ENCODE peak calls at places on chromosomes 1 and 21, in nine cellular contexts. One of them, this sample, is unnamed.

GRCh38 chr1:151693057-151693651 is 23.4 kb downstream of the CELF3 start:
- DNase-seq in GM04503: no peak
- DNase-seq in NCI-H2171: peak
- DNase-seq in nephron progenitor cell: no peak
- DNase-seq in GM18507: no peak
- DNase-seq in esophagus squamous epithelium: no peak
- DNase-seq in uterus: no peak
- DNase-seq in activated gamma-delta T cell treated with anti-CD3 and anti-CD28 coated beads, Interleukin-2, amount 50 U/mL, for 16 hours: no peak
- DNase-seq in stimulated activated effector memory CD8-positive, alpha-beta T cell treated with anti-CD3 and anti-CD28 coated beads, Interleukin-12 subunit alpha, Interleukin-12 subunit beta, amount 100 ng/mL, for 72 hours: no peak
- DNase-seq in this sample: no peak

GRCh38 chr1:59481915-59482505 is 185.1 kb downstream of the FGGY start:
- DNase-seq in stimulated activated effector memory CD8-positive, alpha-beta T cell treated with anti-CD3 and anti-CD28 coated beads, Interleukin-12 subunit alpha, Interleukin-12 subunit beta, amount 100 ng/mL, for 72 hours: no peak
- DNase-seq in nephron progenitor cell: no peak
- DNase-seq in activated gamma-delta T cell treated with anti-CD3 and anti-CD28 coated beads, Interleukin-2, amount 50 U/mL, for 16 hours: no peak
- DNase-seq in GM04503: peak
- DNase-seq in NCI-H2171: peak
- DNase-seq in uterus: no peak
- DNase-seq in GM18507: no peak
- DNase-seq in esophagus squamous epithelium: no peak
- DNase-seq in this sample: no peak

GRCh38 chr21:33339135-33339534 is 14.4 kb downstream of the IFNAR1 start:
- DNase-seq in uterus: no peak
- DNase-seq in esophagus squamous epithelium: no peak
- DNase-seq in nephron progenitor cell: no peak
- DNase-seq in activated gamma-delta T cell treated with anti-CD3 and anti-CD28 coated beads, Interleukin-2, amount 50 U/mL, for 16 hours: no peak
- DNase-seq in GM18507: no peak
- DNase-seq in GM04503: no peak
- DNase-seq in stimulated activated effector memory CD8-positive, alpha-beta T cell treated with anti-CD3 and anti-CD28 coated beads, Interleukin-12 subunit alpha, Interleukin-12 subunit beta, amount 100 ng/mL, for 72 hours: no peak
- DNase-seq in NCI-H2171: no peak
- DNase-seq in this sample: no peak

GRCh38 chr1:111332190-111332589 is 41.5 kb downstream of the CHIA start:
- DNase-seq in stimulated activated effector memory CD8-positive, alpha-beta T cell treated with anti-CD3 and anti-CD28 coated beads, Interleukin-12 subunit alpha, Interleukin-12 subunit beta, amount 100 ng/mL, for 72 hours: no peak
- DNase-seq in activated gamma-delta T cell treated with anti-CD3 and anti-CD28 coated beads, Interleukin-2, amount 50 U/mL, for 16 hours: no peak
- DNase-seq in uterus: no peak
- DNase-seq in NCI-H2171: no peak
- DNase-seq in GM18507: no peak
- DNase-seq in nephron progenitor cell: no peak
- DNase-seq in GM04503: no peak
- DNase-seq in esophagus squamous epithelium: no peak
- DNase-seq in this sample: no peak

GRCh38 chr1:209875510-209875909 is 47.7 kb downstream of the UTP25 start:
- DNase-seq in GM04503: no peak
- DNase-seq in NCI-H2171: peak
- DNase-seq in activated gamma-delta T cell treated with anti-CD3 and anti-CD28 coated beads, Interleukin-2, amount 50 U/mL, for 16 hours: no peak
- DNase-seq in esophagus squamous epithelium: no peak
- DNase-seq in stimulated activated effector memory CD8-positive, alpha-beta T cell treated with anti-CD3 and anti-CD28 coated beads, Interleukin-12 subunit alpha, Interleukin-12 subunit beta, amount 100 ng/mL, for 72 hours: no peak
- DNase-seq in nephron progenitor cell: peak
- DNase-seq in uterus: no peak
- DNase-seq in GM18507: no peak
- DNase-seq in this sample: no peak

GRCh38 chr21:22900511-22900910 is 1902.3 kb downstream of the NCAM2 start:
- DNase-seq in GM04503: no peak
- DNase-seq in uterus: no peak
- DNase-seq in NCI-H2171: no peak
- DNase-seq in nephron progenitor cell: no peak
- DNase-seq in activated gamma-delta T cell treated with anti-CD3 and anti-CD28 coated beads, Interleukin-2, amount 50 U/mL, for 16 hours: no peak
- DNase-seq in GM18507: no peak
- DNase-seq in esophagus squamous epithelium: no peak
- DNase-seq in stimulated activated effector memory CD8-positive, alpha-beta T cell treated with anti-CD3 and anti-CD28 coated beads, Interleukin-12 subunit alpha, Interleukin-12 subunit beta, amount 100 ng/mL, for 72 hours: no peak
- DNase-seq in this sample: no peak

GRCh38 chr1:9792156-9793042 is 31.4 kb downstream of the CLSTN1 start:
- DNase-seq in activated gamma-delta T cell treated with anti-CD3 and anti-CD28 coated beads, Interleukin-2, amount 50 U/mL, for 16 hours: no peak
- DNase-seq in stimulated activated effector memory CD8-positive, alpha-beta T cell treated with anti-CD3 and anti-CD28 coated beads, Interleukin-12 subunit alpha, Interleukin-12 subunit beta, amount 100 ng/mL, for 72 hours: no peak
- DNase-seq in GM18507: no peak
- DNase-seq in esophagus squamous epithelium: no peak
- DNase-seq in nephron progenitor cell: peak
- DNase-seq in GM04503: no peak
- DNase-seq in uterus: no peak
- DNase-seq in NCI-H2171: peak
- DNase-seq in this sample: no peak

GRCh38 chr21:43778469-43779335 is 2.6 kb upstream of the CSTB start:
- DNase-seq in NCI-H2171: no peak
- DNase-seq in activated gamma-delta T cell treated with anti-CD3 and anti-CD28 coated beads, Interleukin-2, amount 50 U/mL, for 16 hours: no peak
- DNase-seq in GM18507: no peak
- DNase-seq in nephron progenitor cell: no peak
- DNase-seq in esophagus squamous epithelium: no peak
- DNase-seq in stimulated activated effector memory CD8-positive, alpha-beta T cell treated with anti-CD3 and anti-CD28 coated beads, Interleukin-12 subunit alpha, Interleukin-12 subunit beta, amount 100 ng/mL, for 72 hours: no peak
- DNase-seq in GM04503: no peak
- DNase-seq in uterus: no peak
- DNase-seq in this sample: no peak

GRCh38 chr1:21468597-21468996 is 28.7 kb downstream of the NBPF3 start:
- DNase-seq in GM04503: no peak
- DNase-seq in activated gamma-delta T cell treated with anti-CD3 and anti-CD28 coated beads, Interleukin-2, amount 50 U/mL, for 16 hours: no peak
- DNase-seq in GM18507: no peak
- DNase-seq in esophagus squamous epithelium: no peak
- DNase-seq in stimulated activated effector memory CD8-positive, alpha-beta T cell treated with anti-CD3 and anti-CD28 coated beads, Interleukin-12 subunit alpha, Interleukin-12 subunit beta, amount 100 ng/mL, for 72 hours: no peak
- DNase-seq in uterus: no peak
- DNase-seq in NCI-H2171: no peak
- DNase-seq in nephron progenitor cell: peak
- DNase-seq in this sample: no peak

GRCh38 chr1:232951605-232952004 is 1.2 kb downstream of the NTPCR start:
- DNase-seq in GM04503: no peak
- DNase-seq in nephron progenitor cell: no peak
- DNase-seq in stimulated activated effector memory CD8-positive, alpha-beta T cell treated with anti-CD3 and anti-CD28 coated beads, Interleukin-12 subunit alpha, Interleukin-12 subunit beta, amount 100 ng/mL, for 72 hours: no peak
- DNase-seq in uterus: no peak
- DNase-seq in esophagus squamous epithelium: no peak
- DNase-seq in GM18507: no peak
- DNase-seq in NCI-H2171: no peak
- DNase-seq in activated gamma-delta T cell treated with anti-CD3 and anti-CD28 coated beads, Interleukin-2, amount 50 U/mL, for 16 hours: no peak
- DNase-seq in this sample: no peak

GRCh38 chr1:4268262-4268889 is 368.3 kb upstream of the C1orf174 start:
- DNase-seq in NCI-H2171: no peak
- DNase-seq in nephron progenitor cell: no peak
- DNase-seq in esophagus squamous epithelium: no peak
- DNase-seq in activated gamma-delta T cell treated with anti-CD3 and anti-CD28 coated beads, Interleukin-2, amount 50 U/mL, for 16 hours: no peak
- DNase-seq in GM18507: no peak
- DNase-seq in stimulated activated effector memory CD8-positive, alpha-beta T cell treated with anti-CD3 and anti-CD28 coated beads, Interleukin-12 subunit alpha, Interleukin-12 subunit beta, amount 100 ng/mL, for 72 hours: no peak
- DNase-seq in uterus: no peak
- DNase-seq in GM04503: no peak
- DNase-seq in this sample: no peak

GRCh38 chr21:36005018-36005417 is 55.3 kb downstream of the SETD4 start:
- DNase-seq in nephron progenitor cell: no peak
- DNase-seq in GM18507: no peak
- DNase-seq in NCI-H2171: no peak
- DNase-seq in uterus: peak
- DNase-seq in GM04503: no peak
- DNase-seq in stimulated activated effector memory CD8-positive, alpha-beta T cell treated with anti-CD3 and anti-CD28 coated beads, Interleukin-12 subunit alpha, Interleukin-12 subunit beta, amount 100 ng/mL, for 72 hours: no peak
- DNase-seq in esophagus squamous epithelium: no peak
- DNase-seq in activated gamma-delta T cell treated with anti-CD3 and anti-CD28 coated beads, Interleukin-2, amount 50 U/mL, for 16 hours: no peak
- DNase-seq in this sample: no peak

GRCh38 chr1:100538935-100539835 is 1.2 kb downstream of the GPR88 start:
- DNase-seq in nephron progenitor cell: peak
- DNase-seq in GM04503: no peak
- DNase-seq in uterus: no peak
- DNase-seq in NCI-H2171: peak
- DNase-seq in stimulated activated effector memory CD8-positive, alpha-beta T cell treated with anti-CD3 and anti-CD28 coated beads, Interleukin-12 subunit alpha, Interleukin-12 subunit beta, amount 100 ng/mL, for 72 hours: peak
- DNase-seq in activated gamma-delta T cell treated with anti-CD3 and anti-CD28 coated beads, Interleukin-2, amount 50 U/mL, for 16 hours: no peak
- DNase-seq in esophagus squamous epithelium: no peak
- DNase-seq in GM18507: no peak
- DNase-seq in this sample: no peak

GRCh38 chr1:10721381-10722321 is 74.8 kb downstream of the CASZ1 start:
- DNase-seq in stimulated activated effector memory CD8-positive, alpha-beta T cell treated with anti-CD3 and anti-CD28 coated beads, Interleukin-12 subunit alpha, Interleukin-12 subunit beta, amount 100 ng/mL, for 72 hours: no peak
- DNase-seq in uterus: no peak
- DNase-seq in activated gamma-delta T cell treated with anti-CD3 and anti-CD28 coated beads, Interleukin-2, amount 50 U/mL, for 16 hours: no peak
- DNase-seq in NCI-H2171: peak
- DNase-seq in nephron progenitor cell: no peak
- DNase-seq in GM18507: no peak
- DNase-seq in GM04503: no peak
- DNase-seq in esophagus squamous epithelium: no peak
- DNase-seq in this sample: no peak

GRCh38 chr1:113557176-113557575 is 166.9 kb downstream of the MAGI3 start:
- DNase-seq in NCI-H2171: no peak
- DNase-seq in uterus: no peak
- DNase-seq in activated gamma-delta T cell treated with anti-CD3 and anti-CD28 coated beads, Interleukin-2, amount 50 U/mL, for 16 hours: no peak
- DNase-seq in GM18507: no peak
- DNase-seq in nephron progenitor cell: no peak
- DNase-seq in stimulated activated effector memory CD8-positive, alpha-beta T cell treated with anti-CD3 and anti-CD28 coated beads, Interleukin-12 subunit alpha, Interleukin-12 subunit beta, amount 100 ng/mL, for 72 hours: no peak
- DNase-seq in esophagus squamous epithelium: no peak
- DNase-seq in GM04503: no peak
- DNase-seq in this sample: no peak

GRCh38 chr1:156503672-156504055 is 3.1 kb upstream of the MEF2D start:
- DNase-seq in activated gamma-delta T cell treated with anti-CD3 and anti-CD28 coated beads, Interleukin-2, amount 50 U/mL, for 16 hours: no peak
- DNase-seq in esophagus squamous epithelium: no peak
- DNase-seq in GM18507: no peak
- DNase-seq in GM04503: no peak
- DNase-seq in nephron progenitor cell: no peak
- DNase-seq in NCI-H2171: no peak
- DNase-seq in uterus: no peak
- DNase-seq in stimulated activated effector memory CD8-positive, alpha-beta T cell treated with anti-CD3 and anti-CD28 coated beads, Interleukin-12 subunit alpha, Interleukin-12 subunit beta, amount 100 ng/mL, for 72 hours: no peak
- DNase-seq in this sample: no peak

GRCh38 chr1:168428063-168428731 is 115.6 kb downstream of the XCL2 start:
- DNase-seq in GM04503: no peak
- DNase-seq in uterus: peak
- DNase-seq in GM18507: no peak
- DNase-seq in nephron progenitor cell: no peak
- DNase-seq in activated gamma-delta T cell treated with anti-CD3 and anti-CD28 coated beads, Interleukin-2, amount 50 U/mL, for 16 hours: no peak
- DNase-seq in NCI-H2171: no peak
- DNase-seq in stimulated activated effector memory CD8-positive, alpha-beta T cell treated with anti-CD3 and anti-CD28 coated beads, Interleukin-12 subunit alpha, Interleukin-12 subunit beta, amount 100 ng/mL, for 72 hours: no peak
- DNase-seq in esophagus squamous epithelium: no peak
- DNase-seq in this sample: peak

GRCh38 chr1:44519035-44519676 is 114.1 kb downstream of the RNF220 start:
- DNase-seq in GM04503: no peak
- DNase-seq in NCI-H2171: no peak
- DNase-seq in nephron progenitor cell: no peak
- DNase-seq in uterus: no peak
- DNase-seq in stimulated activated effector memory CD8-positive, alpha-beta T cell treated with anti-CD3 and anti-CD28 coated beads, Interleukin-12 subunit alpha, Interleukin-12 subunit beta, amount 100 ng/mL, for 72 hours: no peak
- DNase-seq in activated gamma-delta T cell treated with anti-CD3 and anti-CD28 coated beads, Interleukin-2, amount 50 U/mL, for 16 hours: no peak
- DNase-seq in esophagus squamous epithelium: no peak
- DNase-seq in GM18507: no peak
- DNase-seq in this sample: no peak

GRCh38 chr1:93963585-93963984 is 54.4 kb upstream of the GCLM start:
- DNase-seq in nephron progenitor cell: no peak
- DNase-seq in uterus: no peak
- DNase-seq in GM18507: no peak
- DNase-seq in NCI-H2171: no peak
- DNase-seq in stimulated activated effector memory CD8-positive, alpha-beta T cell treated with anti-CD3 and anti-CD28 coated beads, Interleukin-12 subunit alpha, Interleukin-12 subunit beta, amount 100 ng/mL, for 72 hours: no peak
- DNase-seq in GM04503: no peak
- DNase-seq in activated gamma-delta T cell treated with anti-CD3 and anti-CD28 coated beads, Interleukin-2, amount 50 U/mL, for 16 hours: no peak
- DNase-seq in esophagus squamous epithelium: no peak
- DNase-seq in this sample: no peak

GRCh38 chr1:23475134-23475628 is 8.8 kb downstream of the ASAP3 start:
- DNase-seq in GM18507: no peak
- DNase-seq in NCI-H2171: no peak
- DNase-seq in stimulated activated effector memory CD8-positive, alpha-beta T cell treated with anti-CD3 and anti-CD28 coated beads, Interleukin-12 subunit alpha, Interleukin-12 subunit beta, amount 100 ng/mL, for 72 hours: no peak
- DNase-seq in nephron progenitor cell: no peak
- DNase-seq in uterus: no peak
- DNase-seq in GM04503: peak
- DNase-seq in activated gamma-delta T cell treated with anti-CD3 and anti-CD28 coated beads, Interleukin-2, amount 50 U/mL, for 16 hours: no peak
- DNase-seq in esophagus squamous epithelium: no peak
- DNase-seq in this sample: no peak

GRCh38 chr1:99818063-99818699 is 32.0 kb upstream of the AGL start:
- DNase-seq in esophagus squamous epithelium: no peak
- DNase-seq in nephron progenitor cell: no peak
- DNase-seq in GM04503: peak
- DNase-seq in GM18507: no peak
- DNase-seq in NCI-H2171: no peak
- DNase-seq in activated gamma-delta T cell treated with anti-CD3 and anti-CD28 coated beads, Interleukin-2, amount 50 U/mL, for 16 hours: no peak
- DNase-seq in stimulated activated effector memory CD8-positive, alpha-beta T cell treated with anti-CD3 and anti-CD28 coated beads, Interleukin-12 subunit alpha, Interleukin-12 subunit beta, amount 100 ng/mL, for 72 hours: no peak
- DNase-seq in uterus: no peak
- DNase-seq in this sample: no peak

GRCh38 chr1:246506440-246506784 is 667 bp downstream of the SMYD3 start:
- DNase-seq in GM18507: no peak
- DNase-seq in esophagus squamous epithelium: no peak
- DNase-seq in stimulated activated effector memory CD8-positive, alpha-beta T cell treated with anti-CD3 and anti-CD28 coated beads, Interleukin-12 subunit alpha, Interleukin-12 subunit beta, amount 100 ng/mL, for 72 hours: no peak
- DNase-seq in nephron progenitor cell: no peak
- DNase-seq in GM04503: no peak
- DNase-seq in activated gamma-delta T cell treated with anti-CD3 and anti-CD28 coated beads, Interleukin-2, amount 50 U/mL, for 16 hours: no peak
- DNase-seq in NCI-H2171: no peak
- DNase-seq in uterus: no peak
- DNase-seq in this sample: no peak

GRCh38 chr1:29355375-29355774 is 119.1 kb downstream of the PTPRU start:
- DNase-seq in GM04503: no peak
- DNase-seq in GM18507: no peak
- DNase-seq in activated gamma-delta T cell treated with anti-CD3 and anti-CD28 coated beads, Interleukin-2, amount 50 U/mL, for 16 hours: no peak
- DNase-seq in nephron progenitor cell: no peak
- DNase-seq in uterus: no peak
- DNase-seq in stimulated activated effector memory CD8-positive, alpha-beta T cell treated with anti-CD3 and anti-CD28 coated beads, Interleukin-12 subunit alpha, Interleukin-12 subunit beta, amount 100 ng/mL, for 72 hours: no peak
- DNase-seq in NCI-H2171: no peak
- DNase-seq in esophagus squamous epithelium: no peak
- DNase-seq in this sample: no peak

GRCh38 chr1:153962088-153963029 is 978 bp downstream of the SLC39A1 start:
- DNase-seq in esophagus squamous epithelium: no peak
- DNase-seq in GM18507: no peak
- DNase-seq in activated gamma-delta T cell treated with anti-CD3 and anti-CD28 coated beads, Interleukin-2, amount 50 U/mL, for 16 hours: no peak
- DNase-seq in nephron progenitor cell: no peak
- DNase-seq in uterus: peak
- DNase-seq in stimulated activated effector memory CD8-positive, alpha-beta T cell treated with anti-CD3 and anti-CD28 coated beads, Interleukin-12 subunit alpha, Interleukin-12 subunit beta, amount 100 ng/mL, for 72 hours: no peak
- DNase-seq in NCI-H2171: no peak
- DNase-seq in GM04503: no peak
- DNase-seq in this sample: no peak

GRCh38 chr1:19643602-19644419 is at the start of gene NBL1:
- DNase-seq in stimulated activated effector memory CD8-positive, alpha-beta T cell treated with anti-CD3 and anti-CD28 coated beads, Interleukin-12 subunit alpha, Interleukin-12 subunit beta, amount 100 ng/mL, for 72 hours: peak
- DNase-seq in esophagus squamous epithelium: no peak
- DNase-seq in GM04503: no peak
- DNase-seq in nephron progenitor cell: peak
- DNase-seq in activated gamma-delta T cell treated with anti-CD3 and anti-CD28 coated beads, Interleukin-2, amount 50 U/mL, for 16 hours: peak
- DNase-seq in NCI-H2171: peak
- DNase-seq in uterus: peak
- DNase-seq in GM18507: no peak
- DNase-seq in this sample: peak

GRCh38 chr1:66253330-66253921 is 280.5 kb upstream of the SGIP1 start:
- DNase-seq in activated gamma-delta T cell treated with anti-CD3 and anti-CD28 coated beads, Interleukin-2, amount 50 U/mL, for 16 hours: no peak
- DNase-seq in stimulated activated effector memory CD8-positive, alpha-beta T cell treated with anti-CD3 and anti-CD28 coated beads, Interleukin-12 subunit alpha, Interleukin-12 subunit beta, amount 100 ng/mL, for 72 hours: no peak
- DNase-seq in GM18507: no peak
- DNase-seq in NCI-H2171: peak
- DNase-seq in nephron progenitor cell: no peak
- DNase-seq in GM04503: no peak
- DNase-seq in uterus: no peak
- DNase-seq in esophagus squamous epithelium: no peak
- DNase-seq in this sample: no peak

GRCh38 chr1:16380868-16381267 is 13.8 kb downstream of the SZRD1 start:
- DNase-seq in esophagus squamous epithelium: no peak
- DNase-seq in activated gamma-delta T cell treated with anti-CD3 and anti-CD28 coated beads, Interleukin-2, amount 50 U/mL, for 16 hours: no peak
- DNase-seq in GM18507: no peak
- DNase-seq in uterus: no peak
- DNase-seq in nephron progenitor cell: no peak
- DNase-seq in GM04503: no peak
- DNase-seq in NCI-H2171: no peak
- DNase-seq in stimulated activated effector memory CD8-positive, alpha-beta T cell treated with anti-CD3 and anti-CD28 coated beads, Interleukin-12 subunit alpha, Interleukin-12 subunit beta, amount 100 ng/mL, for 72 hours: no peak
- DNase-seq in this sample: no peak

GRCh38 chr1:25575191-25575590 is 31.8 kb downstream of the LDLRAP1 start:
- DNase-seq in NCI-H2171: peak
- DNase-seq in stimulated activated effector memory CD8-positive, alpha-beta T cell treated with anti-CD3 and anti-CD28 coated beads, Interleukin-12 subunit alpha, Interleukin-12 subunit beta, amount 100 ng/mL, for 72 hours: no peak
- DNase-seq in nephron progenitor cell: no peak
- DNase-seq in GM04503: no peak
- DNase-seq in GM18507: no peak
- DNase-seq in uterus: no peak
- DNase-seq in esophagus squamous epithelium: no peak
- DNase-seq in activated gamma-delta T cell treated with anti-CD3 and anti-CD28 coated beads, Interleukin-2, amount 50 U/mL, for 16 hours: no peak
- DNase-seq in this sample: no peak

GRCh38 chr1:4969556-4970129 is 315.2 kb downstream of the AJAP1 start:
- DNase-seq in nephron progenitor cell: no peak
- DNase-seq in activated gamma-delta T cell treated with anti-CD3 and anti-CD28 coated beads, Interleukin-2, amount 50 U/mL, for 16 hours: no peak
- DNase-seq in stimulated activated effector memory CD8-positive, alpha-beta T cell treated with anti-CD3 and anti-CD28 coated beads, Interleukin-12 subunit alpha, Interleukin-12 subunit beta, amount 100 ng/mL, for 72 hours: no peak
- DNase-seq in esophagus squamous epithelium: no peak
- DNase-seq in NCI-H2171: no peak
- DNase-seq in GM18507: no peak
- DNase-seq in GM04503: no peak
- DNase-seq in uterus: no peak
- DNase-seq in this sample: peak

GRCh38 chr1:197302775-197303174 is 34.7 kb downstream of the CRB1 start:
- DNase-seq in NCI-H2171: no peak
- DNase-seq in stimulated activated effector memory CD8-positive, alpha-beta T cell treated with anti-CD3 and anti-CD28 coated beads, Interleukin-12 subunit alpha, Interleukin-12 subunit beta, amount 100 ng/mL, for 72 hours: no peak
- DNase-seq in activated gamma-delta T cell treated with anti-CD3 and anti-CD28 coated beads, Interleukin-2, amount 50 U/mL, for 16 hours: no peak
- DNase-seq in GM18507: no peak
- DNase-seq in nephron progenitor cell: no peak
- DNase-seq in esophagus squamous epithelium: no peak
- DNase-seq in GM04503: peak
- DNase-seq in uterus: no peak
- DNase-seq in this sample: no peak

This sample was measured in ascending aorta.